ENCODE peak calls at places on chromosomes 16 and 17, in six cellular contexts. W, K, R, B, T and F are unnamed samples.
A peak's percentile ranks its signal among the peaks of the same experiment; 100 is the strongest.

GRCh38 chr16:74446866-74447265 is 25.6 kb upstream of the CLEC18B start:
- DNase-seq in W (no peak), K (no peak), R (no peak), B (no peak), T (no peak), F (no peak)

GRCh38 chr16:85227924-85228462 is 115.7 kb upstream of the CIBAR2 start:
- DNase-seq in W (no peak), K (peak; percentile 46), R (no peak), B (no peak), T (no peak), F (no peak)

GRCh38 chr16:74466872-74467271 is 45.6 kb upstream of the CLEC18B start:
- DNase-seq in W (no peak), K (no peak), R (no peak), B (no peak), T (no peak), F (no peak)

GRCh38 chr17:27315796-27316465 is 22.0 kb downstream of the WSB1 start:
- DNase-seq in W (no peak), K (no peak), R (no peak), B (no peak), T (no peak), F (no peak)

GRCh38 chr17:80192268-80192667 is 22.4 kb downstream of the CARD14 start:
- DNase-seq in W (no peak), K (no peak), R (no peak), B (no peak), T (no peak), F (no peak)

GRCh38 chr17:41863074-41863843 is 2.0 kb downstream of the KLHL11 start:
- DNase-seq in W (no peak), K (peak; percentile 28), R (no peak), B (no peak), T (no peak), F (no peak)

GRCh38 chr17:42660692-42661345 is 1.7 kb downstream of the TUBG2 start:
- DNase-seq in W (no peak), K (no peak), R (no peak), B (no peak), T (no peak), F (no peak)

GRCh38 chr16:13083687-13084086 is 182.3 kb downstream of the SHISA9 start:
- DNase-seq in W (no peak), K (no peak), R (peak; percentile 74), B (no peak), T (no peak), F (no peak)

GRCh38 chr16:47774661-47775060 is 313.5 kb downstream of the PHKB start:
- DNase-seq in W (no peak), K (peak; percentile 27), R (no peak), B (peak; percentile 58), T (no peak), F (no peak)

GRCh38 chr17:68048996-68049395 is 13.5 kb downstream of the KPNA2 start:
- DNase-seq in W (no peak), K (peak; percentile 15), R (no peak), B (no peak), T (no peak), F (no peak)

GRCh38 chr17:39599006-39599664 is 8.6 kb downstream of the NEUROD2 start:
- DNase-seq in W (no peak), K (peak; percentile 49), R (no peak), B (no peak), T (no peak), F (no peak)

GRCh38 chr16:67389911-67390815 is 3.1 kb downstream of the TPPP3 start:
- DNase-seq in W (no peak), K (no peak), R (no peak), B (no peak), T (no peak), F (peak; percentile 70)

GRCh38 chr16:70331588-70332358 is 14.9 kb upstream of the DDX19A start:
- DNase-seq in W (no peak), K (peak; percentile 18), R (no peak), B (no peak), T (no peak), F (no peak)

GRCh38 chr17:82007495-82008257 is 15.0 kb downstream of the CENPX start:
- DNase-seq in W (no peak), K (no peak), R (no peak), B (no peak), T (no peak), F (no peak)
- TF ChIP-seq CTCF in W (no peak), K (peak; percentile 15), R (no peak), B (no peak), T (peak; percentile 22), F (no peak)

GRCh38 chr17:34255381-34255732 is 272 bp downstream of the CCL2 start:
- DNase-seq in W (no peak), K (no peak), R (no peak), B (no peak), T (no peak), F (no peak)

GRCh38 chr17:34252890-34253525 is 2.1 kb upstream of the CCL2 start:
- DNase-seq in W (no peak), K (no peak), R (no peak), B (no peak), T (no peak), F (no peak)

GRCh38 chr17:34254651-34255380 is at the start of gene CCL2:
- DNase-seq in W (no peak), K (peak; percentile 73), R (peak; percentile 44), B (peak; percentile 33), T (peak; percentile 60), F (no peak)

GRCh38 chr17:34255841-34256240 is 756 bp downstream of the CCL2 start:
- DNase-seq in W (no peak), K (no peak), R (no peak), B (no peak), T (no peak), F (no peak)

DNA sequence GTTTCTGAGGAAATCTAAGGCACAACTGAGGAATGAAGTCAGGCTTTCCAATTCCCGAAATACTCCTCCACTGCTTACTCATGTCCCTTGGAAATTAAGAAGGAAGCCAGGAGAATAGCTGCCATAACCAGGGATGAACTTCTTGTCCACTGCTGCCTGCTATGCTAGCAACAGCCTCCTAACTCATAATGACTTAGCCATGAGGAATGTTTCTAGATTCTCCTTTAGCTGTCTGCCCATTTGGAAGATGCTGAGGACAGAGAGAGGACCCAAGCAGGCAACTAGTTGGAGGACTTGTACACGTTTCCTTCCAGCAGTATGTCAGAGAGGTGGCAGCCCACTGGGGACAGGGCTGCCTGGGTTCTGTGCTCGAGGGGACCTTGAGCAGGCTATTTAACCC is 939 bp upstream of the CCL2 start:
- DNase-seq in W (no peak), K (no peak), R (no peak), B (no peak), T (no peak), F (no peak)
- H3K4me1 ChIP-seq in W (peaks cover 4% of the 10 kb centered on the region), K (peaks cover 17% of the 10 kb centered on the region), R (peaks cover 64% of the 10 kb centered on the region), B (peaks cover 52% of the 10 kb centered on the region), T (peaks cover 84% of the 10 kb centered on the region), F (peaks cover 41% of the 10 kb centered on the region)

GRCh38 chr16:57627184-57627871 is 1.1 kb upstream of the ADGRG1 start:
- DNase-seq in W (no peak), K (peak; percentile 75), R (no peak), B (no peak), T (no peak), F (no peak)
- TF ChIP-seq CTCF in W (no peak), K (peak; percentile 50), R (no peak), B (no peak), T (no peak), F (no peak)

GRCh38 chr17:18190629-18191028 is 7.0 kb downstream of the ALKBH5 start:
- DNase-seq in W (no peak), K (no peak), R (no peak), B (no peak), T (no peak), F (no peak)

GRCh38 chr17:18187226-18187625 is 3.6 kb downstream of the ALKBH5 start:
- DNase-seq in W (no peak), K (no peak), R (no peak), B (no peak), T (no peak), F (no peak)

GRCh38 chr17:18186271-18186982 is 2.8 kb downstream of the ALKBH5 start:
- DNase-seq in W (no peak), K (no peak), R (no peak), B (no peak), T (no peak), F (no peak)

GRCh38 chr17:18185832-18186231 is 2.2 kb downstream of the ALKBH5 start:
- DNase-seq in W (no peak), K (no peak), R (no peak), B (no peak), T (no peak), F (no peak)

DNA sequence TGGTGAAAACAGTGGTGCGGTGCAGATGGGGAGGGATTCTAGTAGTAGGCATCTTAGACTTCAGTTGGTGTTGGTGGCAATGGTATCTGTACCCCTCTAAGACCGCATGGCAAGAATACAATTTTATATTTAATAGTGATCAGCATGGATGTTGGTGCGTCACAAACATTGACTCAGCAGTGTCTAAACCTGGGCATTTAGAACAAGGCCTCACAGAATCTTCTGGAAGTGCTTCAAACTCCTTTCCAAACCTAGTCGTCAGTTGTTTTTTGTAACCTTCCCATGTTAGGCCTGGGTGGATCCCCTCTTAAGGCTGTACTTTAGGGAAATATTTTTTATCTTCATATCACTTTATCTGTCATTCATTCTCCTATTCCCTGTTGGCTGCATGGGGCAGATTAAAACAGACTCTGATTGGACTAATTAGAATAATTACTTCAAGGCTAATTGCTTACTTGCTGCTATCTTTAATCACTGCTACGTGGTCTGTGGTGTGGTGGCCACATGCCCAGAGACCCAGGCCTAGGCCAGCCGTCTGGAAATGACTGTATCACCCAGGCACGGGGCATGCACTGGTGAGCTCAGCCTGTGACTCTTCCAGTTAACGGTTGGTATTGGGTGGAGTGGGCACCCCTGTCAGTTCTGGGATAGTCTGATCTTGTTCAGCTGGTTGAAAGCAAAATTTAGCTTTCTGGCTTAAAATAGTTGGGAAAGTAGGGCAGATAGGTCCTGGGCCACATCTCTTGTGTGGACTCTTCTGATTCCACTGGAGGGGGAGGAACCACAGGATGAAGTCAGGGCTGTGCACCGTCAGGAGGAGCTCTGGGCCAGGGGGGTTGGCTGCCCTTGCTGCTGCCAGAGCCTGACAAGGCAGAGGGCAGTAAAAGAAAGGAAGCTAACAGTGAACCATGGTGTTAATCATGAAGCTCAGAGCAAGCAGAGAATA is 4.5 kb downstream of the ALKBH5 start:
- DNase-seq in W (no peak), K (no peak), R (no peak), B (no peak), T (no peak), F (no peak)
- H3K4me1 ChIP-seq in W (peaks cover 54% of the 10 kb centered on the region), K (peaks cover 30% of the 10 kb centered on the region), R (peaks cover 70% of the 10 kb centered on the region), B (peaks cover 72% of the 10 kb centered on the region), T (peaks cover 76% of the 10 kb centered on the region), F (peaks cover 46% of the 10 kb centered on the region)